ENCODE peak calls at places on chromosome 18, in ten cellular contexts. N is left ventricle myocardium inferior, J is HuH-7, Y is AML-193, K is H4, D is caudate nucleus, E is occipital lobe, T is fibroblast of gingiva, R is NCI-H460, H is endothelial cell. A is an unnamed sample.

GRCh38 chr18:67520276-67521035 is 3.9 kb upstream of the DSEL start:
- DNase-seq in N (no peak), J (no peak), Y (no peak), K (peak), D (no peak), E (no peak), T (peak), R (no peak), H (no peak), A (no peak)

GRCh38 chr18:10421859-10422258 is 32.6 kb upstream of the APCDD1 start:
- DNase-seq in N (no peak), J (no peak), Y (no peak), K (no peak), D (no peak), E (no peak), T (peak), R (no peak), H (no peak), A (no peak)

GRCh38 chr18:46134920-46135675 is 30.9 kb downstream of the HAUS1 start:
- DNase-seq in N (no peak), J (no peak), Y (no peak), K (no peak), D (no peak), E (peak), T (no peak), R (no peak), H (no peak), A (no peak)

GRCh38 chr18:400466-400865 is 100.0 kb downstream of the COLEC12 start:
- DNase-seq in N (no peak), J (no peak), Y (no peak), K (peak), D (no peak), E (no peak), T (peak), R (no peak), H (no peak), A (no peak)

GRCh38 chr18:39305756-39306155 is 1740.2 kb upstream of the CELF4 start:
- DNase-seq in N (no peak), J (no peak), Y (no peak), K (no peak), D (no peak), E (no peak), T (no peak), R (no peak), H (no peak), A (no peak)

GRCh38 chr18:79769698-79770500 is 27.8 kb upstream of the KCNG2 start:
- DNase-seq in N (no peak), J (no peak), Y (no peak), K (no peak), D (no peak), E (no peak), T (no peak), R (no peak), H (no peak), A (no peak)

GRCh38 chr18:78573773-78574172 is 405.8 kb upstream of the SALL3 start:
- DNase-seq in N (no peak), J (no peak), Y (no peak), K (no peak), D (no peak), E (no peak), T (no peak), R (no peak), H (no peak), A (no peak)

GRCh38 chr18:9775172-9775571 is 67.1 kb downstream of the RAB31 start:
- DNase-seq in N (no peak), J (no peak), Y (peak), K (no peak), D (no peak), E (peak), T (peak), R (no peak), H (no peak), A (no peak)

GRCh38 chr18:45517181-45517741 is 98.0 kb upstream of the SLC14A2 start:
- DNase-seq in N (peak), J (no peak), Y (no peak), K (peak), D (no peak), E (no peak), T (peak), R (no peak), H (no peak), A (no peak)

GRCh38 chr18:48220146-48220499 is 189.1 kb downstream of the ZBTB7C start:
- DNase-seq in N (no peak), J (no peak), Y (no peak), K (no peak), D (no peak), E (no peak), T (no peak), R (no peak), H (no peak), A (no peak)

A was measured in posterior cingulate gyrus.